ENCODE peak calls at places on chromosomes 4 and X, in six cellular contexts. S is kidney tubule cell; M is endothelial cell of umbilical vein; N is stimulated activated CD8-positive, alpha-beta memory T cell treated with anti-CD3 and anti-CD28 coated beads, Interleukin-4, amount 100 ng/mL, for 4 hours; K is stomach; V is activated CD4-positive, alpha-beta memory T cell treated with anti-CD3 and anti-CD28 coated beads, Interleukin-2, amount 10 ng/mL, durations not matched to agents 7 days and 5 days. T is an unnamed sample.

GRCh38 chrX:19386679-19387078 is 43.0 kb downstream of the PDHA1 start:
- DNase-seq in M (no peak), S (no peak), V (no peak), N (no peak), K (no peak), T (no peak)

GRCh38 chr4:51885371-51885770 is 42.4 kb downstream of the DCUN1D4 start:
- DNase-seq in N (no peak), V (no peak), K (no peak), M (peak), S (peak), T (no peak)

GRCh38 chr4:6134612-6135220 is 65.6 kb downstream of the JAKMIP1 start:
- DNase-seq in K (no peak), M (no peak), S (no peak), N (peak), V (peak), T (peak)

GRCh38 chr4:26441110-26441509 is 49.2 kb downstream of the CCKAR start:
- DNase-seq in K (no peak), N (no peak), M (no peak), V (no peak), S (peak), T (no peak)

GRCh38 chr4:172857026-172857425 is 311.6 kb upstream of the GALNT7 start:
- DNase-seq in V (no peak), M (no peak), K (no peak), S (no peak), N (no peak), T (no peak)

GRCh38 chr4:10664408-10664807 is 20.2 kb downstream of the CLNK start:
- DNase-seq in N (no peak), M (peak), K (peak), V (no peak), S (peak), T (no peak)

GRCh38 chr4:98997176-98997575 is 1.7 kb downstream of the METAP1 start:
- DNase-seq in K (no peak), M (no peak), V (no peak), S (no peak), N (no peak), T (no peak)

GRCh38 chrX:136710324-136710951 is 62.5 kb downstream of the CD40LG start:
- DNase-seq in V (no peak), S (peak), M (peak), K (no peak), N (no peak), T (no peak)

GRCh38 chr4:66123195-66123594 is 452.9 kb upstream of the EPHA5 start:
- DNase-seq in N (no peak), V (no peak), S (no peak), K (no peak), M (no peak), T (no peak)

GRCh38 chr4:40939826-40940225 is 190.1 kb downstream of the NSUN7 start:
- DNase-seq in M (no peak), N (no peak), S (no peak), K (no peak), V (no peak), T (no peak)

GRCh38 chrX:130916636-130917422 is 13.8 kb upstream of the ENOX2 start:
- DNase-seq in N (no peak), V (peak), M (peak), S (peak), K (peak), T (peak)

GRCh38 chrX:76253432-76253831 is 80.6 kb downstream of the PBDC1 start:
- DNase-seq in S (peak), N (no peak), V (peak), M (peak), K (peak), T (peak)

GRCh38 chr4:1008840-1009646 is 2.4 kb upstream of the FGFRL1 start:
- DNase-seq in M (peak), S (no peak), N (no peak), V (peak), K (peak), T (no peak)

GRCh38 chrX:119481218-119481875 is 13.1 kb downstream of the SLC25A5 start:
- DNase-seq in M (no peak), K (peak), S (no peak), V (no peak), N (no peak), T (no peak)

GRCh38 chrX:145856181-145856580 is 38.6 kb downstream of the SLITRK2 start:
- DNase-seq in K (no peak), V (no peak), M (no peak), S (peak), N (no peak), T (no peak)

GRCh38 chr4:47334597-47335185 is 128.8 kb downstream of the COMMD8 start:
- DNase-seq in K (no peak), S (peak), N (no peak), V (no peak), M (no peak), T (no peak)

GRCh38 chr4:3366893-3367775 is 74.3 kb downstream of the RGS12 start:
- DNase-seq in M (no peak), N (no peak), S (peak), V (no peak), K (no peak), T (no peak)

GRCh38 chrX:119853449-119853848 is 686 bp upstream of the UPF3B start:
- DNase-seq in S (peak), V (no peak), K (no peak), M (no peak), N (no peak), T (no peak)